ENCODE peak calls at places on chromosomes 7 and 10, in seven cellular contexts. Q is breast epithelium, E is adrenal gland, J is uterus, K is ovary, V is IMR-90, D is heart left ventricle. F is an unnamed sample.

GRCh38 chr7:840001-840600 is 7.8 kb downstream of the SUN1 start:
- DNase-seq in V (no peak), D (no peak), K (no peak), E (no peak), J (no peak), Q (no peak), F (no peak)

GRCh38 chr7:157905740-157906461 is 569.1 kb downstream of the DNAJB6 start:
- DNase-seq in E (peak), J (no peak), D (no peak), V (no peak), K (no peak), Q (peak), F (peak)

GRCh38 chr10:7520496-7521485 is 110.0 kb upstream of the SFMBT2 start:
- DNase-seq in D (no peak), V (no peak), Q (no peak), J (no peak), K (no peak), E (no peak), F (no peak)

GRCh38 chr7:91165846-91166230 is 98.4 kb upstream of the FZD1 start:
- DNase-seq in K (no peak), J (no peak), V (peak), Q (no peak), E (no peak), D (no peak), F (no peak)

GRCh38 chr7:1137517-1138167 is 22.4 kb downstream of the ZFAND2A start:
- DNase-seq in D (no peak), E (no peak), V (no peak), Q (peak), J (no peak), K (no peak), F (no peak)

GRCh38 chr10:79401015-79401921 is 44.2 kb downstream of the ZCCHC24 start:
- DNase-seq in D (peak), E (peak), K (peak), Q (no peak), J (peak), V (peak), F (peak)

GRCh38 chr10:72248477-72249151 is 25.1 kb upstream of the DDIT4 start:
- DNase-seq in V (no peak), K (peak), J (peak), Q (peak), D (peak), E (peak), F (peak)

GRCh38 chr7:69225544-69225943 is 372.7 kb upstream of the AUTS2 start:
- DNase-seq in J (no peak), D (no peak), K (no peak), V (no peak), Q (no peak), E (no peak), F (no peak)

GRCh38 chr10:101563007-101563406 is 25.1 kb downstream of the POLL start:
- DNase-seq in V (no peak), D (no peak), K (no peak), J (peak), Q (peak), E (no peak), F (peak)

GRCh38 chr10:4195214-4195613 is 410.2 kb upstream of the KLF6 start:
- DNase-seq in V (peak), J (no peak), K (no peak), E (no peak), Q (no peak), D (no peak), F (no peak)

DNA sequence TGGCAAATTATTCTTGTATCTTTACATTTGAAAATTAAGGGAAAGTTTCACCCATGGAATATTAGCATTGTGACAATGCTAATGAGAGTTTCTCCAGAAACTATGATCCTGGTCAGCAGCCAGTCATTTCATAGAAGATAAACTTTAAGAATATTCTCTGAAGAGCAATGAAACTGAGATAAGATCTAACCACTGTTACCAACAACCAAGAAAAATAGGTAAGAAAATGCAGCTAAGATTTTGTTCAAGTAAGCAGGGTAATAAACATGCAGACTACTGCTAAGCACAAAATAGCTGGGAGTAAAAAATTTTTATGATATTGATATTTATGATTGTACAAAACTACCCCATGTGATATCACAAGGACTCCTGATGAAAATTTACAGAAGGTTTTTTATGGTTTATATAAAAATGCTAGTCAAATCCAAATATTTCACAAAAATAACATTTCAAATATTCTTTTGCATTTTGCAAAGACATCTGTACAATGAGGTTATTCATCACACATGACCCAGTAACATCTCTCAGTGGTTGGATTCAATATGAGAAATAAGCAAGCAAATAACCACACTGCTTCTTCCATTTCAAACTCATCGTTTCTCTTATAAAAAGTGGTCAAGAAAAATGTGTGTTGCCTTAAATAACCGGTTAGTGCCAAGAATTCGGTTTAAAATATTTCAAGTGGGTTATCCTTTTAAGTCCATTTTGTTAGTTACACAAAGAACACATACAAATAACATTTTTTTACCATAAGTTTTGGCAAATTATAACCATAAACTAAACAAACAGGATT is 251.6 kb downstream of the DIP2C start:
- DNase-seq in Q (no peak), D (no peak), J (no peak), V (no peak), E (no peak), K (no peak), F (no peak)
- H3K4me3 ChIP-seq in Q (no peak), D (no peak), J (no peak), V (no peak), E (no peak), K (no peak), F (no peak)

GRCh38 chr7:20329389-20330175 is 1.1 kb upstream of the ITGB8 start:
- DNase-seq in Q (peak), K (peak), D (peak), V (peak), E (peak), J (peak), F (peak)
- TF ChIP-seq POLR2A in Q (peak), K (no peak), D (no peak), V (no peak), E (peak), J (no peak), F (no peak)

DNA sequence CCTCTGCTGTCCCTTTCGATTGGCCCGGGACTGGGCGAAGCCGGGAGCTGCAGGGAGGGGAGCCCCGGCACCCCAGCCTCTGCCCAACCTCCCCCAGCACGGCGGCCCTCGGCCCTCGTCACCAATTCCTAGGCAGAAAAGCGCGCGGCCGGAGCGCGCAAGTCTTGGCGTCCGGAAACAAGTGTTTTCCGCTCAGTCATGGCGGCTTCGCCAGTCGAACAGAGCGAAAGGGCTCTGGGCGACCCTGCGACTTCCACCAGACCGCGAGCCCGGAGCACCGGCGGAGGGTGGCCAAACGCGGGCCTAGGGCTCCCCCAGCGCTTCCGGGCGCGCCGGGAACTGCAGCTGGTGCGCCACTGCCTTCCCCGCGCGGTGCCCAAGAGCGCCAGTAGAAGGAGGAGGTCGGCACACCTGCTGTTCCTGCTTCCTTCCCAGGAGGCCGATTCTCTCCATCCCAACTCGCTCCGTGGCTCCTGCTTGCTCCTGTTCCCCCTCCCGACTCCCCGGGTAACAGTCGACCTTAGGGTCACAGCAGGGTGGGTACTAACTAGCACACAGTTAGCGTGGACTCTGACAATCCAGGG is 729.9 kb downstream of the ZWINT start:
- DNase-seq in Q (peak), J (peak), E (peak), K (no peak), V (no peak), D (peak), F (peak)
- TF ChIP-seq CTCF in Q (no peak), J (peak), E (peak), K (no peak), V (peak), D (peak), F (peak)

DNA sequence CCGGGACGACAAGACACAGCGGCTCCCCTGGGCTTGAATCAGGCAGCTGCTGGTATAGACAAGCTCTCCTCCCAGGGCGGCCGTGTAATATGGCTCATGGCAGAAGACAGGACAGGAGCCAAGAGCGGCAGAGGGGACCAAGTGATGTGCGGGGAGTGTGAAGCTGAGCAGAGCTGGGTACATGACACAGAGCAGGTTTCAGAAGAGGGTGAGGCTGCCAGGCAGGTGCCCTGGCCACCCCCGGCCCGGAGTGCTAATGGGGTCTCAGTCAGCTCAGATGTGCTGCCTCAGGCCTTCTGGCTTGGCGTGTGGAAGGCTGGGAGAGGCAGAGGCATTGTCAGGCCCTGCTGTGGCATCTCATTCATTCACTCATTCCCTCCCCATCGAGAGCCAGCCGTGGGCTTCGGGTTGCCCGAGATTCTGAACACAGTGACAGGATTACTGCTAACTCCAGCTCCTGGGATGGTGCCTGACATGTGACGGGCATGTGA is 88.7 kb upstream of the GNA12 start:
- DNase-seq in D (peak), Q (no peak), J (no peak), K (no peak), E (no peak), V (no peak), F (no peak)
- H3K4me3 ChIP-seq in D (no peak), Q (no peak), J (no peak), K (no peak), E (no peak), V (no peak), F (no peak)

GRCh38 chr7:27095897-27096755 is at the start of gene HOXA1:
- DNase-seq in Q (peak), D (peak), E (peak), K (peak), V (peak), J (peak), F (peak)
- TF ChIP-seq POLR2A in Q (peak), D (peak), E (peak), K (no peak), V (peak), J (peak), F (no peak)

F was measured in testis.